ENCODE peak calls at places on chromosomes 13 and 19, in four cellular contexts. D, T, W and Q are unnamed samples.

GRCh38 chr13:101829484-101829883 is 377.0 kb downstream of the ITGBL1 start:
- DNase-seq in D (no peak), T (no peak), W (no peak), Q (no peak)

GRCh38 chr13:23599083-23599925 is 29.1 kb downstream of the TNFRSF19 start:
- DNase-seq in D (peak), T (no peak), W (no peak), Q (no peak)

GRCh38 chr19:15285896-15286591 is 46.3 kb downstream of the BRD4 start:
- DNase-seq in D (no peak), T (no peak), W (no peak), Q (no peak)

GRCh38 chr19:12782174-12782423 is 6.7 kb upstream of the HOOK2 start:
- DNase-seq in D (no peak), T (no peak), W (no peak), Q (peak)

GRCh38 chr13:35527451-35527850 is 51.0 kb upstream of the MAB21L1 start:
- DNase-seq in D (no peak), T (no peak), W (no peak), Q (no peak)

GRCh38 chr19:16113727-16114126 is 2.0 kb downstream of the RAB8A start:
- DNase-seq in D (no peak), T (no peak), W (no peak), Q (no peak)

GRCh38 chr13:31891472-31891871 is 140.1 kb upstream of the FRY start:
- DNase-seq in D (peak), T (no peak), W (no peak), Q (no peak)

GRCh38 chr13:80873589-80873988 is 532.7 kb upstream of the SPRY2 start:
- DNase-seq in D (no peak), T (no peak), W (no peak), Q (peak)

GRCh38 chr19:492091-492531 is 4.2 kb upstream of the MADCAM1 start:
- DNase-seq in D (no peak), T (no peak), W (no peak), Q (no peak)

GRCh38 chr19:53871448-53871847 is 3.8 kb downstream of the MYADM start:
- DNase-seq in D (no peak), T (no peak), W (no peak), Q (no peak)

GRCh38 chr13:35923347-35923746 is 207.8 kb downstream of the DCLK1 start:
- DNase-seq in D (peak), T (no peak), W (no peak), Q (no peak)

GRCh38 chr13:31073859-31074718 is 87.6 kb downstream of the HSPH1 start:
- DNase-seq in D (no peak), T (peak), W (no peak), Q (no peak)

GRCh38 chr19:23914402-23915286 is at the start of gene ZNF726:
- DNase-seq in D (peak), T (peak), W (peak), Q (peak)

GRCh38 chr19:51014242-51014641 is 5.3 kb downstream of the KLK10 start:
- DNase-seq in D (no peak), T (no peak), W (no peak), Q (no peak)

GRCh38 chr13:71712988-71713653 is 153.9 kb downstream of the DACH1 start:
- DNase-seq in D (no peak), T (no peak), W (no peak), Q (no peak)

GRCh38 chr19:37251308-37252229 is 33.6 kb downstream of the ZNF383 start:
- DNase-seq in D (no peak), T (peak), W (peak), Q (peak)

GRCh38 chr13:39317284-39317683 is 279.0 kb downstream of the NHLRC3 start:
- DNase-seq in D (no peak), T (no peak), W (no peak), Q (no peak)

GRCh38 chr13:51397262-51397933 is 55.4 kb downstream of the INTS6 start:
- DNase-seq in D (no peak), T (no peak), W (no peak), Q (no peak)

GRCh38 chr19:42846597-42846996 is 32.9 kb downstream of the PSG1 start:
- DNase-seq in D (no peak), T (no peak), W (no peak), Q (no peak)

GRCh38 chr13:77518266-77518665 is 17.2 kb upstream of the SCEL start:
- DNase-seq in D (no peak), T (no peak), W (no peak), Q (no peak)

GRCh38 chr19:58252102-58252685 is 23.5 kb downstream of the ZNF544 start:
- DNase-seq in D (peak), T (no peak), W (no peak), Q (no peak)

GRCh38 chr13:94435604-94436226 is 43.8 kb downstream of the DCT start:
- DNase-seq in D (peak), T (no peak), W (no peak), Q (no peak)

GRCh38 chr19:35856546-35857149 is at the start of gene KIRREL2:
- DNase-seq in D (no peak), T (peak), W (no peak), Q (no peak)

GRCh38 chr13:50080158-50080855 is 65.1 kb downstream of the KCNRG start:
- DNase-seq in D (peak), T (peak), W (peak), Q (peak)

GRCh38 chr19:756232-756631 is 5.3 kb downstream of the MISP start:
- DNase-seq in D (peak), T (no peak), W (no peak), Q (no peak)

GRCh38 chr13:32262165-32262564 is 53.0 kb downstream of the ZAR1L start:
- DNase-seq in D (no peak), T (no peak), W (no peak), Q (no peak)

GRCh38 chr13:96904232-96904631 is 90.0 kb downstream of the OXGR1 start:
- DNase-seq in D (no peak), T (no peak), W (no peak), Q (no peak)

GRCh38 chr19:48614436-48615144 is at the start of gene FAM83E:
- DNase-seq in D (no peak), T (peak), W (peak), Q (no peak)